ENCODE peak calls at places on chromosomes 5 and 9, in eight cellular contexts. One of them, this sample, is unnamed.

GRCh38 chr9:130689937-130690700 is 3.5 kb upstream of the EXOSC2 start:
- DNase-seq in IMR-90: peak; percentile 94
- DNase-seq in transverse colon: peak; percentile 83
- DNase-seq in right lobe of liver: no peak
- DNase-seq in K562: peak; percentile 84
- DNase-seq in A549: peak; percentile 95
- DNase-seq in GM12892: no peak
- DNase-seq in testis: peak; percentile 95
- DNase-seq in this sample: peak; percentile 12

GRCh38 chr5:68542207-68542606 is 326.7 kb downstream of the PIK3R1 start:
- DNase-seq in IMR-90: peak; percentile 38
- DNase-seq in transverse colon: no peak
- DNase-seq in right lobe of liver: no peak
- DNase-seq in K562: no peak
- DNase-seq in A549: no peak
- DNase-seq in GM12892: no peak
- DNase-seq in testis: no peak
- DNase-seq in this sample: no peak

GRCh38 chr9:135410831-135411473 is 68.6 kb upstream of the PPP1R26 start:
- DNase-seq in IMR-90: no peak
- DNase-seq in transverse colon: no peak
- DNase-seq in right lobe of liver: no peak
- DNase-seq in K562: no peak
- DNase-seq in A549: no peak
- DNase-seq in GM12892: no peak
- DNase-seq in testis: no peak
- DNase-seq in this sample: no peak

GRCh38 chr9:126583134-126583760 is 30.5 kb upstream of the LMX1B start:
- DNase-seq in IMR-90: no peak
- DNase-seq in transverse colon: no peak
- DNase-seq in right lobe of liver: no peak
- DNase-seq in K562: no peak
- DNase-seq in A549: no peak
- DNase-seq in GM12892: no peak
- DNase-seq in testis: no peak
- DNase-seq in this sample: no peak

GRCh38 chr9:93587284-93587650 is 10.9 kb downstream of the PHF2 start:
- DNase-seq in IMR-90: no peak
- DNase-seq in transverse colon: no peak
- DNase-seq in right lobe of liver: no peak
- DNase-seq in K562: no peak
- DNase-seq in A549: no peak
- DNase-seq in GM12892: no peak
- DNase-seq in testis: no peak
- DNase-seq in this sample: no peak

GRCh38 chr9:100011062-100011681 is 87.6 kb downstream of the ERP44 start:
- DNase-seq in IMR-90: peak; percentile 67
- DNase-seq in transverse colon: no peak
- DNase-seq in right lobe of liver: no peak
- DNase-seq in K562: peak; percentile 48
- DNase-seq in A549: peak; percentile 72
- DNase-seq in GM12892: no peak
- DNase-seq in testis: peak; percentile 49
- DNase-seq in this sample: peak; percentile 15

GRCh38 chr5:99019254-99019653 is 90.4 kb upstream of the CHD1 start:
- DNase-seq in IMR-90: no peak
- DNase-seq in transverse colon: no peak
- DNase-seq in right lobe of liver: no peak
- DNase-seq in K562: no peak
- DNase-seq in A549: no peak
- DNase-seq in GM12892: no peak
- DNase-seq in testis: peak; percentile 21
- DNase-seq in this sample: no peak

GRCh38 chr5:123125172-123125508 is 36.1 kb downstream of the PRDM6 start:
- DNase-seq in IMR-90: peak; percentile 63
- DNase-seq in transverse colon: no peak
- DNase-seq in right lobe of liver: no peak
- DNase-seq in K562: no peak
- DNase-seq in A549: no peak
- DNase-seq in GM12892: no peak
- DNase-seq in testis: no peak
- DNase-seq in this sample: no peak

GRCh38 chr5:179316111-179316551 is 29.1 kb downstream of the ADAMTS2 start:
- DNase-seq in IMR-90: no peak
- DNase-seq in transverse colon: no peak
- DNase-seq in right lobe of liver: peak; percentile 31
- DNase-seq in K562: no peak
- DNase-seq in A549: no peak
- DNase-seq in GM12892: no peak
- DNase-seq in testis: no peak
- DNase-seq in this sample: no peak

GRCh38 chr5:56638061-56638621 is 177.2 kb upstream of the MAP3K1 start:
- DNase-seq in IMR-90: no peak
- DNase-seq in transverse colon: no peak
- DNase-seq in right lobe of liver: peak; percentile 51
- DNase-seq in K562: no peak
- DNase-seq in A549: peak; percentile 56
- DNase-seq in GM12892: no peak
- DNase-seq in testis: no peak
- DNase-seq in this sample: no peak

GRCh38 chr5:56314536-56314935 is 81.4 kb upstream of the ANKRD55 start:
- DNase-seq in IMR-90: no peak
- DNase-seq in transverse colon: no peak
- DNase-seq in right lobe of liver: no peak
- DNase-seq in K562: peak; percentile 72
- DNase-seq in A549: peak; percentile 40
- DNase-seq in GM12892: peak; percentile 39
- DNase-seq in testis: peak; percentile 76
- DNase-seq in this sample: peak; percentile 35

GRCh38 chr5:113524927-113525326 is 11.4 kb downstream of the YTHDC2 start:
- DNase-seq in IMR-90: no peak
- DNase-seq in transverse colon: no peak
- DNase-seq in right lobe of liver: no peak
- DNase-seq in K562: no peak
- DNase-seq in A549: no peak
- DNase-seq in GM12892: no peak
- DNase-seq in testis: no peak
- DNase-seq in this sample: no peak

GRCh38 chr5:127428748-127429147 is 88.7 kb upstream of the PRRC1 start:
- DNase-seq in IMR-90: no peak
- DNase-seq in transverse colon: no peak
- DNase-seq in right lobe of liver: no peak
- DNase-seq in K562: no peak
- DNase-seq in A549: no peak
- DNase-seq in GM12892: no peak
- DNase-seq in testis: peak; percentile 65
- DNase-seq in this sample: no peak

DNA sequence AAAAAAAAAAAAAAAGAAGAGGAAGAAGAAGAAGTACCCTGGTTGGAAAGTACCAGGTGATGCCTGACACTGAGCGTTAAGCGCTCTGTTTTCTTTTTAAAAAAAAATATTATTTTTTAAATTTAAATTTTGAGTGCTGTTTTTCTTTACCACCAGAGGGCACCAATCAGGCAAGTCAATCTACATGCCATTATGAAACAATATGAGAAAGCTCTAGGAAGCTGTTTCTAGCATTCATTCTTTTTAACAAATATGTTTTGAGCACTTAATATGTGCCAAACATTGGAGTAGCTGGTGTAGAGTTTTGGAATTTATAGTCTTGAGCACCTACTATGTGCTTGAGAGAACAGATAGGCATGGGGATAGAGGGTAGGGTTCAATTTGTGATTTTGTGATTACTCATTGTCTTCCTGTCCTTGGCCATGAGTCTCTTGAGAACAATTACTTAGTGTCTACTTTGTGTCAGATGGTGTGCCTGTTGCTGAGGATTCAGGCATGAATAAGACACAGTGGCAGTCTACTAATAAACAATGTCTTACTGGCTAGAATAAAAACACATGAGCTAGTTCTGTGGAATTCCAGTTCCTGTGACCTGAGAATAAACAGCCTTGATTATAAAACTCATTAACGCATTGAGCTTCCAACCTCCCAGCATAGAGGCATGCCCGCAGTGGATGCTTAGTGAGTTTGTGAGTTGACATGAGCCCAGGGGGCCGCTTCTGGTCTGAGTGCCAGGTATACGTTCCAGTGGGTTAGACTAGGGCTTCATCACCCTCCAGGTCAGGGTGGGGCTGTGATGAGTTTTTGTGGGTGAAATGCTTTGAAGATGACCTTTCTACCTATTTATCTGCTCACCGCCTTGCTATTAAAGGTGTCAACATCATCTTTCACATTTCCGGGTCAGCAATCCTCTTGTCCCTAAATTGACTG is 3.0 kb upstream of the UBE2R2 start:
- DNase-seq in IMR-90: peak; percentile 90
- DNase-seq in transverse colon: no peak
- DNase-seq in right lobe of liver: no peak
- DNase-seq in K562: peak; percentile 25
- DNase-seq in A549: peak; percentile 60
- DNase-seq in GM12892: no peak
- DNase-seq in testis: peak; percentile 55
- DNase-seq in this sample: peak; percentile 62
- TF ChIP-seq POLR2A in IMR-90: peak; percentile 53
- TF ChIP-seq POLR2A in transverse colon: no peak
- TF ChIP-seq POLR2A in right lobe of liver: no peak
- TF ChIP-seq POLR2A in K562: no peak
- TF ChIP-seq POLR2A in A549: no peak
- TF ChIP-seq POLR2A in GM12892: no peak
- TF ChIP-seq POLR2A in testis: no peak
- TF ChIP-seq POLR2A in this sample: no peak

DNA sequence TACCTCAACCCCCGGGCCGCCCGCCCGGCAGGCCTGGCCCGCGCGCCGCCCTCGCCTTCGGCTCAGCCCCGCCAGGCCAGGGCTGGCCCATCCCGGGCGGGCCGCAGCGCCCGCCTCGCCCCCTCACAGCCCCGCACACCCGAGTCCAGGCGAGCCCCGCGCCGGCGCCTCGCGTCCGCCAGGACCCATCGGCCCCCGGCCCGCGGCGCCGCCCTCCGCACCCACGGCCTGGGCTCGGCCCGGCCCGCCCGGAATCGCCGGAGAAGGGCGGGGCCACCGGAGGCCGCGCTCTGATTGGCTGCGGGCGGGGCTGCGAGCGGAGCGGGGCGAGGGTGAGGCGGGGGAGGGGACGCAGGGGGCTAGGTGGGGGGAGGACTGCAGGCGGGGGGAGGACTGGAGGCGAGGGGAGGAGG is 304 bp upstream of the UBTD2 start:
- DNase-seq in IMR-90: peak; percentile 74
- DNase-seq in transverse colon: peak; percentile 87
- DNase-seq in right lobe of liver: peak; percentile 88
- DNase-seq in K562: peak; percentile 94
- DNase-seq in A549: peak; percentile 81
- DNase-seq in GM12892: peak; percentile 91
- DNase-seq in testis: peak; percentile 90
- DNase-seq in this sample: peak; percentile 79
- TF ChIP-seq POLR2A in IMR-90: peak; percentile 62
- TF ChIP-seq POLR2A in transverse colon: no peak
- TF ChIP-seq POLR2A in right lobe of liver: peak; percentile 72
- TF ChIP-seq POLR2A in K562: no peak
- TF ChIP-seq POLR2A in A549: peak; percentile 67
- TF ChIP-seq POLR2A in GM12892: peak; percentile 80
- TF ChIP-seq POLR2A in testis: no peak
- TF ChIP-seq POLR2A in this sample: peak; percentile 65

DNA sequence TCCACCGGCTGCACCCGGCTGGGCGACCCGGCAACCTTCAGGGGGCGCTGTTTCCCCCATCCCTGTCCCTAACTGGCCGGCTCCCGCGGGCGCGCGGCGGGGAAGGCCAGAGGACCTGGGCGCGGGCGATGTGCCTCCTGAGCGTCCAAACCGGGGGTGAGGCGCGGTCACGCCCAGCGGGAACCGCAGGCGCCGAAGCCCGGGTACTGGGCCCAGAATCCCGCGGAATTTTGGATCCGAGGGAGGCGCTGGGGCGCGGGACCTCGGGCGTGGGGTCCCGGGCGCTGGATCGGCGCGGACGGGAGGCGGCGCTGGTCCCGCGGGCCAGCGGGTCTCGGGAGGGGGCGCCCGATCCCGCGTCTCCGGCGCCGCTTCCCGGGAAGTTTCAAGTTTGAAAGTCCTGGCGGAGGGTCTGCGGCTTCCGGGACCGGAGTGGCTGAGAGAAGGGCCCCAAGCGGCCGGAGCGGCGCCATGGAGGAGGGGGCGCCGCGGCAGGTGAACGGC is at the start of gene PKN3:
- DNase-seq in IMR-90: peak; percentile 66
- DNase-seq in transverse colon: peak; percentile 92
- DNase-seq in right lobe of liver: peak; percentile 89
- DNase-seq in K562: peak; percentile 97
- DNase-seq in A549: peak; percentile 89
- DNase-seq in GM12892: peak; percentile 99
- DNase-seq in testis: peak; percentile 89
- DNase-seq in this sample: peak; percentile 99
- TF ChIP-seq POLR2A in IMR-90: no peak
- TF ChIP-seq POLR2A in transverse colon: no peak
- TF ChIP-seq POLR2A in right lobe of liver: peak; percentile 23
- TF ChIP-seq POLR2A in K562: peak; percentile 75
- TF ChIP-seq POLR2A in A549: peak; percentile 25
- TF ChIP-seq POLR2A in GM12892: peak; percentile 44
- TF ChIP-seq POLR2A in testis: no peak
- TF ChIP-seq POLR2A in this sample: no peak

DNA sequence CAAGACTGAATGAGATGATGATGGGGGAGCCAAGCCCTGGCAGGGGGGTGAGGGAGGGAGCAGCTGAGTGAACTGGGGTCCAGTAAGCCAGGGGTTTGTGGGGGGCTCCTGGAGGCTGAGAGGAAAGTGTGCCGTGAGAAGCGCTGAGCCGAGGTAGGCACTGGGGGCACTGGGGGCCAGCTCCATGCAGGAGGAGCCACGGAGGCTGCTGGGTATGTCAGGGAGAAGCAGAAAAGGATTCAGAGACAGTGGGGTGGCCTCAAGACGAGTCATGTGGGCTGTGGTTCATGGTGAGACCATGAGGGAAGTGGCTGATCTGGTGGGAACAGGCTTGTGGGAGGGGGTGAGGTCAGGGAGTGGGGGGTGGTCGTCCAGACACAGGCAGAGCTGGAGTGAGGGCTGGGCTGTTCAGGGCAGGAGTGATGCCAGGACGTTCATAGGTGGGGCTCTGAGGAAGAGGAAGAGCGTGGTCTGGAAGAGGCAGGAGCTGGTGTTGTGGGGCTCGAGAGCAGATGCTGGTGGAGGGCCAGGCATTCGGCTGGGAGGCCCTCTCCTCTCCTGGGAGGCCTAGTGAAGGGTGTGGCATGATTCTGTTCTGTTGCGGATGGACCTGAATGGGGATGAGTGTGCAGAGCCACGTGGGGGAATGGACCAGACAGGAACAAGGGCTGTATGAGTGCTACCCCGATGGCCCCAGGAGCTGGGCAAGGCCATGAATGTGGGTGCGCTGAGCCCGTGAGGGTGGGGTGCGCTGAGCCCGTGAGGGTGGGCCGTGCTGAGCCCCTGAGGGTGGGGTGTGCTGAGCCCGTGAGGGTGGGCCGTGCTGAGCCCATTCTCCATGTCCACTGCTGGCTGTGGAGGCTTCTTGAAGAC is 92.7 kb upstream of the CACNA1B start:
- DNase-seq in IMR-90: no peak
- DNase-seq in transverse colon: no peak
- DNase-seq in right lobe of liver: no peak
- DNase-seq in K562: no peak
- DNase-seq in A549: no peak
- DNase-seq in GM12892: no peak
- DNase-seq in testis: no peak
- DNase-seq in this sample: no peak
- TF ChIP-seq POLR2A in IMR-90: no peak
- TF ChIP-seq POLR2A in transverse colon: no peak
- TF ChIP-seq POLR2A in right lobe of liver: no peak
- TF ChIP-seq POLR2A in K562: no peak
- TF ChIP-seq POLR2A in A549: no peak
- TF ChIP-seq POLR2A in GM12892: peak; percentile 39
- TF ChIP-seq POLR2A in testis: no peak
- TF ChIP-seq POLR2A in this sample: no peak

GRCh38 chr9:69149321-69149807 is 24.7 kb upstream of the TJP2 start:
- DNase-seq in IMR-90: peak; percentile 87
- DNase-seq in transverse colon: no peak
- DNase-seq in right lobe of liver: no peak
- DNase-seq in K562: no peak
- DNase-seq in A549: no peak
- DNase-seq in GM12892: no peak
- DNase-seq in testis: peak; percentile 47
- DNase-seq in this sample: no peak
- TF ChIP-seq POLR2A in IMR-90: no peak
- TF ChIP-seq POLR2A in transverse colon: no peak
- TF ChIP-seq POLR2A in right lobe of liver: no peak
- TF ChIP-seq POLR2A in K562: no peak
- TF ChIP-seq POLR2A in A549: no peak
- TF ChIP-seq POLR2A in GM12892: no peak
- TF ChIP-seq POLR2A in testis: no peak
- TF ChIP-seq POLR2A in this sample: no peak

This sample was measured in H54.